ENCODE peak calls at places on chromosomes 7 and 10, in nine cellular contexts. One of them, this sample, is unnamed.

GRCh38 chr7:92953657-92954056 is 117.3 kb upstream of the CDK6 start:
- DNase-seq in EL: no peak
- DNase-seq in stimulated activated CD8-positive, alpha-beta memory T cell treated with anti-CD3 and anti-CD28 coated beads, Interleukin-4, amount 100 ng/mL, for 48 hours: peak; percentile 31
- DNase-seq in HT1080: no peak
- DNase-seq in thyroid gland: no peak
- DNase-seq in mesenteric fat pad: no peak
- DNase-seq in activated T-helper 1 cell treated with anti-CD3 and anti-CD28 coated beads, Interleukin-12 subunit alpha, Interleukin-12 subunit beta, Interleukin-2, Interleukin-4 antibody, amounts not matched to agents 30 ng/mL and 10 ng/mL and 1 ng/mL, durations not matched to agents 14 hours and 24 hours and 36 hours: no peak
- DNase-seq in NCI-H1417: no peak
- DNase-seq in EH: peak; percentile 4
- DNase-seq in this sample: peak; percentile 9

GRCh38 chr7:34066411-34066810 is 161.1 kb downstream of the BMPER start:
- DNase-seq in EL: no peak
- DNase-seq in stimulated activated CD8-positive, alpha-beta memory T cell treated with anti-CD3 and anti-CD28 coated beads, Interleukin-4, amount 100 ng/mL, for 48 hours: no peak
- DNase-seq in HT1080: no peak
- DNase-seq in thyroid gland: no peak
- DNase-seq in mesenteric fat pad: no peak
- DNase-seq in activated T-helper 1 cell treated with anti-CD3 and anti-CD28 coated beads, Interleukin-12 subunit alpha, Interleukin-12 subunit beta, Interleukin-2, Interleukin-4 antibody, amounts not matched to agents 30 ng/mL and 10 ng/mL and 1 ng/mL, durations not matched to agents 14 hours and 24 hours and 36 hours: no peak
- DNase-seq in NCI-H1417: no peak
- DNase-seq in EH: no peak
- DNase-seq in this sample: no peak

GRCh38 chr7:101846800-101847538 is 29.5 kb downstream of the CUX1 start:
- DNase-seq in EL: no peak
- DNase-seq in stimulated activated CD8-positive, alpha-beta memory T cell treated with anti-CD3 and anti-CD28 coated beads, Interleukin-4, amount 100 ng/mL, for 48 hours: no peak
- DNase-seq in HT1080: no peak
- DNase-seq in thyroid gland: no peak
- DNase-seq in mesenteric fat pad: no peak
- DNase-seq in activated T-helper 1 cell treated with anti-CD3 and anti-CD28 coated beads, Interleukin-12 subunit alpha, Interleukin-12 subunit beta, Interleukin-2, Interleukin-4 antibody, amounts not matched to agents 30 ng/mL and 10 ng/mL and 1 ng/mL, durations not matched to agents 14 hours and 24 hours and 36 hours: no peak
- DNase-seq in NCI-H1417: no peak
- DNase-seq in EH: no peak
- DNase-seq in this sample: no peak

GRCh38 chr10:54843932-54844331 is 42.9 kb upstream of the PCDH15 start:
- DNase-seq in EL: no peak
- DNase-seq in stimulated activated CD8-positive, alpha-beta memory T cell treated with anti-CD3 and anti-CD28 coated beads, Interleukin-4, amount 100 ng/mL, for 48 hours: no peak
- DNase-seq in HT1080: no peak
- DNase-seq in thyroid gland: no peak
- DNase-seq in mesenteric fat pad: no peak
- DNase-seq in activated T-helper 1 cell treated with anti-CD3 and anti-CD28 coated beads, Interleukin-12 subunit alpha, Interleukin-12 subunit beta, Interleukin-2, Interleukin-4 antibody, amounts not matched to agents 30 ng/mL and 10 ng/mL and 1 ng/mL, durations not matched to agents 14 hours and 24 hours and 36 hours: no peak
- DNase-seq in NCI-H1417: no peak
- DNase-seq in EH: no peak
- DNase-seq in this sample: no peak

GRCh38 chr10:80520661-80521488 is 16.8 kb upstream of the SH2D4B start:
- DNase-seq in EL: no peak
- DNase-seq in stimulated activated CD8-positive, alpha-beta memory T cell treated with anti-CD3 and anti-CD28 coated beads, Interleukin-4, amount 100 ng/mL, for 48 hours: no peak
- DNase-seq in HT1080: no peak
- DNase-seq in thyroid gland: no peak
- DNase-seq in mesenteric fat pad: no peak
- DNase-seq in activated T-helper 1 cell treated with anti-CD3 and anti-CD28 coated beads, Interleukin-12 subunit alpha, Interleukin-12 subunit beta, Interleukin-2, Interleukin-4 antibody, amounts not matched to agents 30 ng/mL and 10 ng/mL and 1 ng/mL, durations not matched to agents 14 hours and 24 hours and 36 hours: no peak
- DNase-seq in NCI-H1417: no peak
- DNase-seq in EH: no peak
- DNase-seq in this sample: no peak

GRCh38 chr7:29980151-29980550 is 9.4 kb downstream of the SCRN1 start:
- DNase-seq in EL: no peak
- DNase-seq in stimulated activated CD8-positive, alpha-beta memory T cell treated with anti-CD3 and anti-CD28 coated beads, Interleukin-4, amount 100 ng/mL, for 48 hours: no peak
- DNase-seq in HT1080: no peak
- DNase-seq in thyroid gland: no peak
- DNase-seq in mesenteric fat pad: no peak
- DNase-seq in activated T-helper 1 cell treated with anti-CD3 and anti-CD28 coated beads, Interleukin-12 subunit alpha, Interleukin-12 subunit beta, Interleukin-2, Interleukin-4 antibody, amounts not matched to agents 30 ng/mL and 10 ng/mL and 1 ng/mL, durations not matched to agents 14 hours and 24 hours and 36 hours: no peak
- DNase-seq in NCI-H1417: no peak
- DNase-seq in EH: no peak
- DNase-seq in this sample: no peak

GRCh38 chr10:73967022-73967429 is 30.9 kb upstream of the VCL start:
- DNase-seq in EL: peak; percentile 9
- DNase-seq in stimulated activated CD8-positive, alpha-beta memory T cell treated with anti-CD3 and anti-CD28 coated beads, Interleukin-4, amount 100 ng/mL, for 48 hours: no peak
- DNase-seq in HT1080: peak; percentile 25
- DNase-seq in thyroid gland: no peak
- DNase-seq in mesenteric fat pad: no peak
- DNase-seq in activated T-helper 1 cell treated with anti-CD3 and anti-CD28 coated beads, Interleukin-12 subunit alpha, Interleukin-12 subunit beta, Interleukin-2, Interleukin-4 antibody, amounts not matched to agents 30 ng/mL and 10 ng/mL and 1 ng/mL, durations not matched to agents 14 hours and 24 hours and 36 hours: no peak
- DNase-seq in NCI-H1417: no peak
- DNase-seq in EH: no peak
- DNase-seq in this sample: no peak

GRCh38 chr7:132607656-132608055 is 31.4 kb upstream of the PLXNA4 start:
- DNase-seq in EL: no peak
- DNase-seq in stimulated activated CD8-positive, alpha-beta memory T cell treated with anti-CD3 and anti-CD28 coated beads, Interleukin-4, amount 100 ng/mL, for 48 hours: no peak
- DNase-seq in HT1080: no peak
- DNase-seq in thyroid gland: no peak
- DNase-seq in mesenteric fat pad: no peak
- DNase-seq in activated T-helper 1 cell treated with anti-CD3 and anti-CD28 coated beads, Interleukin-12 subunit alpha, Interleukin-12 subunit beta, Interleukin-2, Interleukin-4 antibody, amounts not matched to agents 30 ng/mL and 10 ng/mL and 1 ng/mL, durations not matched to agents 14 hours and 24 hours and 36 hours: no peak
- DNase-seq in NCI-H1417: no peak
- DNase-seq in EH: no peak
- DNase-seq in this sample: no peak

GRCh38 chr7:107937514-107937913 is 46.5 kb downstream of the DLD start:
- DNase-seq in EL: no peak
- DNase-seq in stimulated activated CD8-positive, alpha-beta memory T cell treated with anti-CD3 and anti-CD28 coated beads, Interleukin-4, amount 100 ng/mL, for 48 hours: no peak
- DNase-seq in HT1080: no peak
- DNase-seq in thyroid gland: no peak
- DNase-seq in mesenteric fat pad: no peak
- DNase-seq in activated T-helper 1 cell treated with anti-CD3 and anti-CD28 coated beads, Interleukin-12 subunit alpha, Interleukin-12 subunit beta, Interleukin-2, Interleukin-4 antibody, amounts not matched to agents 30 ng/mL and 10 ng/mL and 1 ng/mL, durations not matched to agents 14 hours and 24 hours and 36 hours: no peak
- DNase-seq in NCI-H1417: no peak
- DNase-seq in EH: peak; percentile 37
- DNase-seq in this sample: peak; percentile 20

GRCh38 chr10:123019941-123020703 is 11.3 kb downstream of the ACADSB start:
- DNase-seq in EL: no peak
- DNase-seq in stimulated activated CD8-positive, alpha-beta memory T cell treated with anti-CD3 and anti-CD28 coated beads, Interleukin-4, amount 100 ng/mL, for 48 hours: no peak
- DNase-seq in HT1080: no peak
- DNase-seq in thyroid gland: no peak
- DNase-seq in mesenteric fat pad: no peak
- DNase-seq in activated T-helper 1 cell treated with anti-CD3 and anti-CD28 coated beads, Interleukin-12 subunit alpha, Interleukin-12 subunit beta, Interleukin-2, Interleukin-4 antibody, amounts not matched to agents 30 ng/mL and 10 ng/mL and 1 ng/mL, durations not matched to agents 14 hours and 24 hours and 36 hours: no peak
- DNase-seq in NCI-H1417: no peak
- DNase-seq in EH: no peak
- DNase-seq in this sample: no peak

GRCh38 chr7:45187089-45187945 is 29.7 kb downstream of the RAMP3 start:
- DNase-seq in EL: no peak
- DNase-seq in stimulated activated CD8-positive, alpha-beta memory T cell treated with anti-CD3 and anti-CD28 coated beads, Interleukin-4, amount 100 ng/mL, for 48 hours: peak; percentile 20
- DNase-seq in HT1080: no peak
- DNase-seq in thyroid gland: no peak
- DNase-seq in mesenteric fat pad: peak; percentile 53
- DNase-seq in activated T-helper 1 cell treated with anti-CD3 and anti-CD28 coated beads, Interleukin-12 subunit alpha, Interleukin-12 subunit beta, Interleukin-2, Interleukin-4 antibody, amounts not matched to agents 30 ng/mL and 10 ng/mL and 1 ng/mL, durations not matched to agents 14 hours and 24 hours and 36 hours: no peak
- DNase-seq in NCI-H1417: no peak
- DNase-seq in EH: no peak
- DNase-seq in this sample: no peak

GRCh38 chr10:45585131-45585530 is 87.4 kb downstream of the ZFAND4 start:
- DNase-seq in EL: no peak
- DNase-seq in stimulated activated CD8-positive, alpha-beta memory T cell treated with anti-CD3 and anti-CD28 coated beads, Interleukin-4, amount 100 ng/mL, for 48 hours: no peak
- DNase-seq in HT1080: no peak
- DNase-seq in thyroid gland: no peak
- DNase-seq in mesenteric fat pad: no peak
- DNase-seq in activated T-helper 1 cell treated with anti-CD3 and anti-CD28 coated beads, Interleukin-12 subunit alpha, Interleukin-12 subunit beta, Interleukin-2, Interleukin-4 antibody, amounts not matched to agents 30 ng/mL and 10 ng/mL and 1 ng/mL, durations not matched to agents 14 hours and 24 hours and 36 hours: no peak
- DNase-seq in NCI-H1417: no peak
- DNase-seq in EH: no peak
- DNase-seq in this sample: no peak

GRCh38 chr7:90592036-90592435 is 4.1 kb upstream of the CDK14 start:
- DNase-seq in EL: no peak
- DNase-seq in stimulated activated CD8-positive, alpha-beta memory T cell treated with anti-CD3 and anti-CD28 coated beads, Interleukin-4, amount 100 ng/mL, for 48 hours: no peak
- DNase-seq in HT1080: peak; percentile 12
- DNase-seq in thyroid gland: no peak
- DNase-seq in mesenteric fat pad: no peak
- DNase-seq in activated T-helper 1 cell treated with anti-CD3 and anti-CD28 coated beads, Interleukin-12 subunit alpha, Interleukin-12 subunit beta, Interleukin-2, Interleukin-4 antibody, amounts not matched to agents 30 ng/mL and 10 ng/mL and 1 ng/mL, durations not matched to agents 14 hours and 24 hours and 36 hours: no peak
- DNase-seq in NCI-H1417: no peak
- DNase-seq in EH: peak; percentile 12
- DNase-seq in this sample: no peak

This sample was measured in AG10803.